ENCODE peak calls at places on chromosomes 5 and 9, in four cellular contexts. One of them, this sample, is unnamed.

GRCh38 chr9:79969866-79970265 is 398.1 kb downstream of the TLE4 start:
- DNase-seq in SJSA1: no peak
- DNase-seq in naive thymus-derived CD4-positive, alpha-beta T cell: no peak
- DNase-seq in uterus: no peak
- DNase-seq in this sample: no peak

GRCh38 chr9:133089271-133089671 is 27.5 kb downstream of the CEL start:
- DNase-seq in SJSA1: no peak
- DNase-seq in naive thymus-derived CD4-positive, alpha-beta T cell: no peak
- DNase-seq in uterus: no peak
- DNase-seq in this sample: no peak

GRCh38 chr5:421901-422300 is 21.1 kb upstream of the EXOC3 start:
- DNase-seq in SJSA1: no peak
- DNase-seq in naive thymus-derived CD4-positive, alpha-beta T cell: no peak
- DNase-seq in uterus: no peak
- DNase-seq in this sample: no peak

GRCh38 chr9:14993061-14993800 is 83.0 kb upstream of the FREM1 start:
- DNase-seq in SJSA1: peak; percentile 74
- DNase-seq in naive thymus-derived CD4-positive, alpha-beta T cell: peak; percentile 16
- DNase-seq in uterus: peak; percentile 87
- DNase-seq in this sample: peak; percentile 19

GRCh38 chr9:114895605-114896004 is 34.8 kb downstream of the TNFSF8 start:
- DNase-seq in SJSA1: no peak
- DNase-seq in naive thymus-derived CD4-positive, alpha-beta T cell: no peak
- DNase-seq in uterus: no peak
- DNase-seq in this sample: no peak

GRCh38 chr9:137989999-137990715 is 112.6 kb downstream of the CACNA1B start:
- DNase-seq in SJSA1: no peak
- DNase-seq in naive thymus-derived CD4-positive, alpha-beta T cell: no peak
- DNase-seq in uterus: no peak
- DNase-seq in this sample: no peak

GRCh38 chr5:124660229-124661093 is 86.0 kb downstream of the ZNF608 start:
- DNase-seq in SJSA1: peak; percentile 90
- DNase-seq in naive thymus-derived CD4-positive, alpha-beta T cell: no peak
- DNase-seq in uterus: no peak
- DNase-seq in this sample: no peak

GRCh38 chr5:164175083-164175482 is 669.7 kb downstream of the MAT2B start:
- DNase-seq in SJSA1: no peak
- DNase-seq in naive thymus-derived CD4-positive, alpha-beta T cell: no peak
- DNase-seq in uterus: no peak
- DNase-seq in this sample: no peak

GRCh38 chr5:179322071-179323025 is 22.9 kb downstream of the ADAMTS2 start:
- DNase-seq in SJSA1: no peak
- DNase-seq in naive thymus-derived CD4-positive, alpha-beta T cell: no peak
- DNase-seq in uterus: no peak
- DNase-seq in this sample: no peak

GRCh38 chr5:64637837-64638443 is 52.4 kb upstream of the SHISAL2B start:
- DNase-seq in SJSA1: no peak
- DNase-seq in naive thymus-derived CD4-positive, alpha-beta T cell: no peak
- DNase-seq in uterus: no peak
- DNase-seq in this sample: no peak

GRCh38 chr9:120627073-120627472 is 47.1 kb upstream of the CDK5RAP2 start:
- DNase-seq in SJSA1: no peak
- DNase-seq in naive thymus-derived CD4-positive, alpha-beta T cell: no peak
- DNase-seq in uterus: no peak
- DNase-seq in this sample: no peak

GRCh38 chr9:89408628-89409101 is 89.2 kb downstream of the SEMA4D start:
- DNase-seq in SJSA1: peak; percentile 14
- DNase-seq in naive thymus-derived CD4-positive, alpha-beta T cell: peak; percentile 67
- DNase-seq in uterus: no peak
- DNase-seq in this sample: peak; percentile 70

GRCh38 chr9:23824241-23825142 is 1.5 kb downstream of the ELAVL2 start:
- DNase-seq in SJSA1: no peak
- DNase-seq in naive thymus-derived CD4-positive, alpha-beta T cell: no peak
- DNase-seq in uterus: no peak
- DNase-seq in this sample: no peak

GRCh38 chr5:43270686-43271085 is 42.5 kb downstream of the HMGCS1 start:
- DNase-seq in SJSA1: no peak
- DNase-seq in naive thymus-derived CD4-positive, alpha-beta T cell: no peak
- DNase-seq in uterus: no peak
- DNase-seq in this sample: no peak

GRCh38 chr5:36079200-36079761 is 12.6 kb upstream of the UGT3A2 start:
- DNase-seq in SJSA1: peak; percentile 22
- DNase-seq in naive thymus-derived CD4-positive, alpha-beta T cell: peak; percentile 31
- DNase-seq in uterus: no peak
- DNase-seq in this sample: no peak

GRCh38 chr5:5271606-5272321 is 131.6 kb downstream of the ADAMTS16 start:
- DNase-seq in SJSA1: no peak
- DNase-seq in naive thymus-derived CD4-positive, alpha-beta T cell: no peak
- DNase-seq in uterus: no peak
- DNase-seq in this sample: no peak

GRCh38 chr9:109963079-109963478 is 183.1 kb downstream of the PALM2AKAP2 start:
- DNase-seq in SJSA1: no peak
- DNase-seq in naive thymus-derived CD4-positive, alpha-beta T cell: no peak
- DNase-seq in uterus: no peak
- DNase-seq in this sample: no peak

GRCh38 chr9:73081979-73082657 is 69.5 kb upstream of the ANXA1 start:
- DNase-seq in SJSA1: peak; percentile 44
- DNase-seq in naive thymus-derived CD4-positive, alpha-beta T cell: peak; percentile 18
- DNase-seq in uterus: no peak
- DNase-seq in this sample: no peak

GRCh38 chr5:179250561-179251225 is 94.6 kb downstream of the ADAMTS2 start:
- DNase-seq in SJSA1: no peak
- DNase-seq in naive thymus-derived CD4-positive, alpha-beta T cell: no peak
- DNase-seq in uterus: peak; percentile 3
- DNase-seq in this sample: no peak

GRCh38 chr9:128244443-128245226 is 31.2 kb downstream of the GOLGA2 start:
- DNase-seq in SJSA1: peak; percentile 22
- DNase-seq in naive thymus-derived CD4-positive, alpha-beta T cell: no peak
- DNase-seq in uterus: peak; percentile 87
- DNase-seq in this sample: no peak

GRCh38 chr5:62643556-62644451 is 65.2 kb downstream of the LRRC70 start:
- DNase-seq in SJSA1: no peak
- DNase-seq in naive thymus-derived CD4-positive, alpha-beta T cell: no peak
- DNase-seq in uterus: no peak
- DNase-seq in this sample: no peak

GRCh38 chr9:135166566-135166965 is 79.1 kb downstream of the OLFM1 start:
- DNase-seq in SJSA1: no peak
- DNase-seq in naive thymus-derived CD4-positive, alpha-beta T cell: no peak
- DNase-seq in uterus: no peak
- DNase-seq in this sample: no peak

GRCh38 chr9:135164036-135164435 is 76.6 kb downstream of the OLFM1 start:
- DNase-seq in SJSA1: no peak
- DNase-seq in naive thymus-derived CD4-positive, alpha-beta T cell: no peak
- DNase-seq in uterus: no peak
- DNase-seq in this sample: no peak

GRCh38 chr9:135167356-135167755 is 79.9 kb downstream of the OLFM1 start:
- DNase-seq in SJSA1: no peak
- DNase-seq in naive thymus-derived CD4-positive, alpha-beta T cell: no peak
- DNase-seq in uterus: no peak
- DNase-seq in this sample: no peak

GRCh38 chr9:135165003-135165711 is 77.7 kb downstream of the OLFM1 start:
- DNase-seq in SJSA1: no peak
- DNase-seq in naive thymus-derived CD4-positive, alpha-beta T cell: no peak
- DNase-seq in uterus: no peak
- DNase-seq in this sample: no peak

GRCh38 chr9:135165756-135166519 is 78.5 kb downstream of the OLFM1 start:
- DNase-seq in SJSA1: no peak
- DNase-seq in naive thymus-derived CD4-positive, alpha-beta T cell: no peak
- DNase-seq in uterus: no peak
- DNase-seq in this sample: no peak
- H3K27ac ChIP-seq in SJSA1: no peak overlapping the region
- H3K27ac ChIP-seq in naive thymus-derived CD4-positive, alpha-beta T cell: no peak overlapping the region
- H3K27ac ChIP-seq in uterus: no peak overlapping the region
- H3K27ac ChIP-seq in this sample: no peak overlapping the region

GRCh38 chr5:131416729-131417128 is 152.9 kb downstream of the CDC42SE2 start:
- DNase-seq in SJSA1: no peak
- DNase-seq in naive thymus-derived CD4-positive, alpha-beta T cell: no peak
- DNase-seq in uterus: no peak
- DNase-seq in this sample: no peak
- H3K27ac ChIP-seq in SJSA1: no peak overlapping the region
- H3K27ac ChIP-seq in naive thymus-derived CD4-positive, alpha-beta T cell: peak overlapping the region; percentile 23
- H3K27ac ChIP-seq in uterus: no peak overlapping the region
- H3K27ac ChIP-seq in this sample: peak overlapping the region; percentile 11

GRCh38 chr5:113488645-113489184 is 462 bp upstream of the MCC start:
- DNase-seq in SJSA1: no peak
- DNase-seq in naive thymus-derived CD4-positive, alpha-beta T cell: no peak
- DNase-seq in uterus: no peak
- DNase-seq in this sample: no peak
- H3K27ac ChIP-seq in SJSA1: no peak overlapping the region
- H3K27ac ChIP-seq in naive thymus-derived CD4-positive, alpha-beta T cell: no peak overlapping the region
- H3K27ac ChIP-seq in uterus: no peak overlapping the region
- H3K27ac ChIP-seq in this sample: no peak overlapping the region

GRCh38 chr9:94802795-94803194 is 76.3 kb downstream of the AOPEP start:
- DNase-seq in SJSA1: peak; percentile 71
- DNase-seq in naive thymus-derived CD4-positive, alpha-beta T cell: no peak
- DNase-seq in uterus: no peak
- DNase-seq in this sample: no peak
- H3K27ac ChIP-seq in SJSA1: peak overlapping the region; percentile 22
- H3K27ac ChIP-seq in naive thymus-derived CD4-positive, alpha-beta T cell: no peak overlapping the region
- H3K27ac ChIP-seq in uterus: peak overlapping the region; percentile 81
- H3K27ac ChIP-seq in this sample: no peak overlapping the region

DNA sequence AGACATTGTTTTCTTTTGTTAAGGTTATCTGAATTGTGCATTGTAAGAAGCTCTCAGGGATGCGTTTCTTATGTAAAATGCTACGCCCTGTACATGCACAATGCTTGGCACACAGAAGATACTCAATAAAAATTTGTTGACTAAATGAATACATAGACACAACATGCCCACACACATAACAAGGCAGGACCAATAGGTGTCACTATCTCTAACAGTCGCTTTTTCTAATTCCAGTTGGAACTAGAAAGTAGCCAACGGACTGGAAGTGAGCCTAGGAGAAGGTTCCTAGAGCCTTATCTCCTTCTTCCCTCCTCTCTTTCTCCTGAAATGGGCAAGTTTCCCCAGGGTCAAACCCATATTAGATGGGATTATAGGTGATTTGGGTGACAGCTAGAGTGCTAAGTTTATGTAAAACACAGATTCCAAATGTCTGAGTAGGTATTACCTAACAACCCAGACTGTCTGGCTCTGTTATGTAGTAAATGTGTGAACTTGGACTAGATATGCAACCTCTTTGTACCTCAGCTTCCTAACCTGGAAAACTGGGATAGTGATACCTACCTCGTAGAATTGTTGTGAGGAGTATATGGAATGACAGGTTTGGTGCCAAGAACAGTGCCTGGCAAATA is 603.0 kb downstream of the RAB3C start:
- DNase-seq in SJSA1: no peak
- DNase-seq in naive thymus-derived CD4-positive, alpha-beta T cell: no peak
- DNase-seq in uterus: no peak
- DNase-seq in this sample: no peak
- H3K27ac ChIP-seq in SJSA1: no peak overlapping the region
- H3K27ac ChIP-seq in naive thymus-derived CD4-positive, alpha-beta T cell: no peak overlapping the region
- H3K27ac ChIP-seq in uterus: no peak overlapping the region
- H3K27ac ChIP-seq in this sample: no peak overlapping the region

GRCh38 chr9:16679327-16679821 is 191.1 kb downstream of the BNC2 start:
- DNase-seq in SJSA1: no peak
- DNase-seq in naive thymus-derived CD4-positive, alpha-beta T cell: no peak
- DNase-seq in uterus: no peak
- DNase-seq in this sample: no peak
- H3K27ac ChIP-seq in SJSA1: no peak overlapping the region
- H3K27ac ChIP-seq in naive thymus-derived CD4-positive, alpha-beta T cell: no peak overlapping the region
- H3K27ac ChIP-seq in uterus: no peak overlapping the region
- H3K27ac ChIP-seq in this sample: no peak overlapping the region

GRCh38 chr5:24428345-24428744 is 216.4 kb downstream of the CDH10 start:
- DNase-seq in SJSA1: no peak
- DNase-seq in naive thymus-derived CD4-positive, alpha-beta T cell: no peak
- DNase-seq in uterus: no peak
- DNase-seq in this sample: no peak
- H3K27ac ChIP-seq in SJSA1: no peak overlapping the region
- H3K27ac ChIP-seq in naive thymus-derived CD4-positive, alpha-beta T cell: no peak overlapping the region
- H3K27ac ChIP-seq in uterus: no peak overlapping the region
- H3K27ac ChIP-seq in this sample: no peak overlapping the region

DNA sequence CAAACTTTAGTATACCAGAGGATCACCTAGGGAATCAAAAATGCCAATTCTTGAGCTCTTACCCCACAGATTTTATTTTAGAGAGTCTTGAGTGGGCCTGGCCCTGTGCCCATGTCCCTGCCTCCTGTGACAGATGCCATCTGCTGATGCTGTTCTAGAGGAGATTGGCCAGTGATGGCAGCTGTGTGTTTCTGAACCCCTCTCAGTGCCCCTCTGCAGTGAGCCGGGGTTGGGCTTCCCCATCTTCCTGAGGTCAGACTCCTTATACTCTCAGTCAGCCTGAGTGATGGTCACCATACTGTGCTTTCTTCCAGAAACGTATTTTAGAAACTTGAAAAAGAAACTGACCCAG is 6.1 kb downstream of the PTCD2 start:
- DNase-seq in SJSA1: no peak
- DNase-seq in naive thymus-derived CD4-positive, alpha-beta T cell: no peak
- DNase-seq in uterus: no peak
- DNase-seq in this sample: no peak
- H3K27ac ChIP-seq in SJSA1: peak overlapping the region; percentile 57
- H3K27ac ChIP-seq in naive thymus-derived CD4-positive, alpha-beta T cell: no peak overlapping the region
- H3K27ac ChIP-seq in uterus: no peak overlapping the region
- H3K27ac ChIP-seq in this sample: no peak overlapping the region

This sample was measured in effector memory CD4-positive, alpha-beta T cell.